ENCODE peak calls at places on chromosome 13, in four cellular contexts. One of them, this sample, is unnamed.

GRCh38 chr13:44272692-44273091 is 100.9 kb upstream of the SERP2 start:
- DNase-seq in thoracic aorta: no peak
- DNase-seq in GM23338: no peak
- DNase-seq in A549: no peak
- DNase-seq in this sample: no peak

GRCh38 chr13:92510416-92510815 is 716.2 kb upstream of the GPC6 start:
- DNase-seq in GM23338: peak; percentile 28
- DNase-seq in A549: no peak
- DNase-seq in thoracic aorta: no peak
- DNase-seq in this sample: no peak

GRCh38 chr13:74066937-74067336 is 67.3 kb downstream of the KLF12 start:
- DNase-seq in GM23338: no peak
- DNase-seq in A549: no peak
- DNase-seq in thoracic aorta: no peak
- DNase-seq in this sample: no peak

GRCh38 chr13:48492123-48493075 is 40.5 kb downstream of the RCBTB2 start:
- DNase-seq in A549: no peak
- DNase-seq in thoracic aorta: no peak
- DNase-seq in GM23338: no peak
- DNase-seq in this sample: no peak

GRCh38 chr13:82356667-82357066 is 1525.6 kb downstream of the SLITRK1 start:
- DNase-seq in GM23338: peak; percentile 28
- DNase-seq in A549: no peak
- DNase-seq in thoracic aorta: no peak
- DNase-seq in this sample: no peak

GRCh38 chr13:113550453-113550852 is 34.1 kb upstream of the TFDP1 start:
- DNase-seq in GM23338: no peak
- DNase-seq in thoracic aorta: no peak
- DNase-seq in A549: no peak
- DNase-seq in this sample: no peak

GRCh38 chr13:66663206-66663605 is 566.9 kb downstream of the PCDH9 start:
- DNase-seq in A549: no peak
- DNase-seq in GM23338: no peak
- DNase-seq in thoracic aorta: no peak
- DNase-seq in this sample: no peak

GRCh38 chr13:99992912-99993311 is 11.3 kb downstream of the ZIC2 start:
- DNase-seq in A549: no peak
- DNase-seq in GM23338: no peak
- DNase-seq in thoracic aorta: no peak
- DNase-seq in this sample: no peak

GRCh38 chr13:75740008-75740407 is 103.9 kb downstream of the LMO7 start:
- DNase-seq in A549: no peak
- DNase-seq in GM23338: no peak
- DNase-seq in thoracic aorta: no peak
- DNase-seq in this sample: no peak

GRCh38 chr13:98297043-98297442 is 120.0 kb upstream of the RNF113B start:
- DNase-seq in thoracic aorta: no peak
- DNase-seq in A549: no peak
- DNase-seq in GM23338: no peak
- DNase-seq in this sample: no peak

GRCh38 chr13:72696590-72696989 is 30.8 kb downstream of the MZT1 start:
- DNase-seq in GM23338: no peak
- DNase-seq in thoracic aorta: no peak
- DNase-seq in A549: no peak
- DNase-seq in this sample: no peak

GRCh38 chr13:106367361-106367781 is 168.1 kb downstream of the EFNB2 start:
- DNase-seq in A549: no peak
- DNase-seq in thoracic aorta: no peak
- DNase-seq in GM23338: no peak
- DNase-seq in this sample: no peak

GRCh38 chr13:113947321-113948033 is 26.4 kb downstream of the C13orf46 start:
- DNase-seq in thoracic aorta: peak; percentile 4
- DNase-seq in GM23338: peak; percentile 27
- DNase-seq in A549: no peak
- DNase-seq in this sample: no peak

GRCh38 chr13:59016250-59016649 is 1147.5 kb downstream of the DIAPH3 start:
- DNase-seq in GM23338: no peak
- DNase-seq in A549: no peak
- DNase-seq in thoracic aorta: no peak
- DNase-seq in this sample: no peak

GRCh38 chr13:99113351-99113750 is 87.3 kb upstream of the UBAC2 start:
- DNase-seq in A549: no peak
- DNase-seq in thoracic aorta: no peak
- DNase-seq in GM23338: no peak
- DNase-seq in this sample: no peak

GRCh38 chr13:99436686-99437416 is 64.4 kb upstream of the TM9SF2 start:
- DNase-seq in thoracic aorta: peak; percentile 46
- DNase-seq in A549: peak; percentile 42
- DNase-seq in GM23338: peak; percentile 92
- DNase-seq in this sample: peak; percentile 44

GRCh38 chr13:37407156-37407555 is 191.4 kb downstream of the POSTN start:
- DNase-seq in thoracic aorta: no peak
- DNase-seq in GM23338: no peak
- DNase-seq in A549: no peak
- DNase-seq in this sample: no peak

GRCh38 chr13:102724923-102725322 is 30.1 kb upstream of the METTL21C start:
- DNase-seq in GM23338: no peak
- DNase-seq in A549: peak; percentile 17
- DNase-seq in thoracic aorta: no peak
- DNase-seq in this sample: no peak

GRCh38 chr13:19632915-19633339 is 532 bp upstream of the MPHOSPH8 start:
- DNase-seq in thoracic aorta: no peak
- DNase-seq in GM23338: no peak
- DNase-seq in A549: no peak
- DNase-seq in this sample: no peak

GRCh38 chr13:36706755-36707154 is 32.9 kb downstream of the SERTM1 start:
- DNase-seq in thoracic aorta: no peak
- DNase-seq in A549: no peak
- DNase-seq in GM23338: no peak
- DNase-seq in this sample: no peak

GRCh38 chr13:26587251-26587650 is 29.8 kb downstream of the WASF3 start:
- DNase-seq in GM23338: no peak
- DNase-seq in thoracic aorta: no peak
- DNase-seq in A549: no peak
- DNase-seq in this sample: no peak

GRCh38 chr13:40668335-40668734 is 1.9 kb upstream of the FOXO1 start:
- DNase-seq in thoracic aorta: no peak
- DNase-seq in GM23338: peak; percentile 80
- DNase-seq in A549: peak; percentile 66
- DNase-seq in this sample: no peak

GRCh38 chr13:36709136-36709895 is 35.5 kb downstream of the SERTM1 start:
- DNase-seq in GM23338: no peak
- DNase-seq in A549: no peak
- DNase-seq in thoracic aorta: no peak
- DNase-seq in this sample: no peak

GRCh38 chr13:100517135-100517534 is 71.5 kb downstream of the GGACT start:
- DNase-seq in A549: peak; percentile 18
- DNase-seq in thoracic aorta: no peak
- DNase-seq in GM23338: no peak
- DNase-seq in this sample: no peak

GRCh38 chr13:94433055-94433947 is 46.2 kb downstream of the DCT start:
- DNase-seq in thoracic aorta: no peak
- DNase-seq in A549: no peak
- DNase-seq in GM23338: peak; percentile 62
- DNase-seq in this sample: peak; percentile 39

DNA sequence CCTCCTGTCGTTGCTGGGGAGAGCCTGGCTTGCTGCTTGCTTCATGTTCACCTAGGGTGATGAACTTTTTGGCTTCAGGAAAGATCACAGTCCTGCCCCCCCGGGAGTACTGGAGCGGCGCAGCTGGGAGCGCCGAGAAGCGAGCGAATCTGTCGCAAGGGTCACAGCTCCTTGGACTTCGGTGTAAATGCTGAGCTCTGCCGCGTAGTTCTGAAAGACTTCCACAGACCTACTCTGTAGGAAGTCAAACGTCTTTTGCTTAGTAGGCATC is 2.7 kb downstream of the ING1 start:
- DNase-seq in thoracic aorta: no peak
- DNase-seq in GM23338: peak; percentile 46
- DNase-seq in A549: no peak
- DNase-seq in this sample: no peak
- TF ChIP-seq CTCF in thoracic aorta: no peak
- TF ChIP-seq CTCF in GM23338: no peak
- TF ChIP-seq CTCF in A549: no peak
- TF ChIP-seq CTCF in this sample: no peak

GRCh38 chr13:51832471-51833152 is 12.4 kb downstream of the TMEM272 start:
- DNase-seq in GM23338: peak; percentile 43
- DNase-seq in thoracic aorta: no peak
- DNase-seq in A549: peak; percentile 21
- DNase-seq in this sample: no peak
- TF ChIP-seq CTCF in GM23338: peak; percentile 42
- TF ChIP-seq CTCF in thoracic aorta: peak; percentile 41
- TF ChIP-seq CTCF in A549: peak; percentile 15
- TF ChIP-seq CTCF in this sample: peak; percentile 38

DNA sequence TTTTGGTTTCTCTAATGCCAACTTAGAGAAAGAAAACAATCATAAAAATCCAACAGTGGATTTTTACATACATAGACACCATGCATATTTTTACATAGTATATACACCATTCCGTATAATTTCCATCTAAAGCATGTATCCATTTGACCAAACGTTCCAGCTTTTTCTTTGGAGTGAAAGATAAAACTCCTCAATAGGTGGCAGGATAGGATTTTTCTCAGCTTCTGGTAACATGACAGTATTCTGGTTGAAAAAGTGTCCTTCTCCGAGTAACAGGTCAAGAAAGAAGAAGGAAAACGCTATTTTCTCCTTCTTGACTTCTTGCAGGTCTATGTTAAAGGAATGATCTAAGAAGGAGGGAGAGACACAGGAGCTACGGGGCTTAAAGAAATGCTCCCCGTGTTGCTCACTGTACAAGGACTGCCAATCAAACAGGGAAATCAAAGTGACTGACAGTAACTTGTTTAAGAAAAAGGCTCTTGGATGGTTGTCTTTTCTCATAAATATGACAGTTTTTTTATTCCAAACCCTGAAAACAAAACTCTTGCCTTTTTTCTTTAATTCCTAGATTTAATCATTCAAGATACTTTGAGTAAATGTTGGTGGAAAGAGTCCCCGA is 11.5 kb downstream of the FLT1 start:
- DNase-seq in thoracic aorta: no peak
- DNase-seq in A549: no peak
- DNase-seq in GM23338: no peak
- DNase-seq in this sample: no peak
- TF ChIP-seq CTCF in thoracic aorta: no peak
- TF ChIP-seq CTCF in A549: no peak
- TF ChIP-seq CTCF in GM23338: no peak
- TF ChIP-seq CTCF in this sample: peak; percentile 8

DNA sequence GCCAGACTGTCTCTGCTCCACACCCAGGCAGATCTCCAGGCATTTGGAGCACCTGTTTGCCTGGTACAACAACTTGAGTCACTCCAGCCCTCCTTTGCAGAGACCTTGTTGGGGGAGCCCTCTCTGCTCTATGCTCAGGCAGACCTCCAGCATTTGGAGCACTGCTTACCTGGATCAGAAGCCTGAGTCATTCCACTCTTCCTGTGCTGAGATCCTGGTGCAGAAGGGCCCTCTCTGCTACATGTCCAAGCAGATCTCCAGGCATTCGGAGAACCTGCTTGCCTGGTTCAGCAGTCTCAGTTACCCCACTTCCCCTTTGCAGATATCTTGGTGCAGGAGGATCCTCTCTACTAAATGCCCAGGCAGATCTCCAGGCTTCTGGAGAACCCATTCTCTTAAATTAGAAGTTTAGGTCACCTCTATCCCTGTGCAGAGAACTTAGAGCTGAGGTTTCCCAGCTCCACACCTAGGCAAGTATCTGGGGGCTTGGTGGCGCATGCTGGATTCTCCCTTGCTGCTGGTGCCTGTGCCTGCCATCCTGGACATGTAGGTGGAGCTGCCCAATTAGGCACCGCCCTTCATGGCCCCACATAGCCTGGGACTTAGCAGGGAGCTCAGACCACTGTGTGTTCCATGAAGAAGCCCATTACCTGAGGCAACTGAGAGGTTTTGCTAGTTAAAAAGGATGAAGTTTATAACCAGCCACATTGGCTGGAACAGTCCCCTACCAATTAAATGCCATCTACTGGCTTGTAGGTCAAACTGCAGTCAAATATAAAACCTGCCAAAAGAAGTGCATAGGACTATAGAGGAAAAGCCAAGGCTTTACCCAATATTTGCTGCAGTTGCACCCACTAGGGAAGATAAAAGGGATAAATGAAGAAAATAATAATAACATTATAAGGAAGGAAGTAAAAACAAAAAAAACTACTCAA is 97.6 kb upstream of the SLITRK6 start:
- DNase-seq in thoracic aorta: no peak
- DNase-seq in A549: no peak
- DNase-seq in GM23338: peak; percentile 41
- DNase-seq in this sample: no peak
- TF ChIP-seq CTCF in thoracic aorta: no peak
- TF ChIP-seq CTCF in A549: no peak
- TF ChIP-seq CTCF in GM23338: peak; percentile 45
- TF ChIP-seq CTCF in this sample: peak; percentile 9

GRCh38 chr13:70964124-70964523 is 855.9 kb upstream of the KLHL1 start:
- DNase-seq in GM23338: no peak
- DNase-seq in thoracic aorta: no peak
- DNase-seq in A549: no peak
- DNase-seq in this sample: no peak
- TF ChIP-seq CTCF in GM23338: peak; percentile 46
- TF ChIP-seq CTCF in thoracic aorta: no peak
- TF ChIP-seq CTCF in A549: no peak
- TF ChIP-seq CTCF in this sample: peak; percentile 75

GRCh38 chr13:112392719-112393118 is 16.6 kb downstream of the SPACA7 start:
- DNase-seq in A549: no peak
- DNase-seq in GM23338: peak; percentile 15
- DNase-seq in thoracic aorta: no peak
- DNase-seq in this sample: no peak
- TF ChIP-seq CTCF in A549: no peak
- TF ChIP-seq CTCF in GM23338: peak; percentile 59
- TF ChIP-seq CTCF in thoracic aorta: no peak
- TF ChIP-seq CTCF in this sample: no peak